ENCODE peak calls at places on chromosomes 7 and 10, in six cellular contexts. Z is neural progenitor cell, X is astrocyte of the spinal cord, S is ovary, Q is fibroblast of the aortic adventitia, B is GM12878. I is an unnamed sample.

GRCh38 chr10:86330778-86331763 is 35.5 kb downstream of the GRID1 start:
- DNase-seq in Z (no peak), X (no peak), S (no peak), Q (no peak), B (no peak), I (no peak)

GRCh38 chr10:119205926-119206602 is 1.3 kb upstream of the GRK5 start:
- DNase-seq in Z (peak; percentile 55), X (no peak), S (no peak), Q (no peak), B (no peak), I (peak; percentile 40)

GRCh38 chr10:100020883-100021248 is 11.1 kb upstream of the DNMBP start:
- DNase-seq in Z (no peak), X (no peak), S (no peak), Q (no peak), B (no peak), I (no peak)

GRCh38 chr10:125260260-125260659 is 99.9 kb upstream of the CTBP2 start:
- DNase-seq in Z (no peak), X (no peak), S (no peak), Q (no peak), B (no peak), I (no peak)

GRCh38 chr10:83542774-83543291 is 596.5 kb upstream of the GHITM start:
- DNase-seq in Z (peak; percentile 25), X (peak; percentile 43), S (no peak), Q (no peak), B (peak; percentile 92), I (no peak)

GRCh38 chr7:128275651-128276050 is 34.6 kb downstream of the LEP start:
- DNase-seq in Z (no peak), X (no peak), S (no peak), Q (no peak), B (no peak), I (no peak)

GRCh38 chr10:65751218-65751617 is 1174.6 kb upstream of the LRRTM3 start:
- DNase-seq in Z (no peak), X (no peak), S (no peak), Q (no peak), B (no peak), I (no peak)

GRCh38 chr7:147524726-147525245 is 1065.8 kb upstream of the C7orf33 start:
- DNase-seq in Z (no peak), X (no peak), S (no peak), Q (no peak), B (no peak), I (no peak)

GRCh38 chr7:50449881-50450690 is at the start of gene FIGNL1:
- DNase-seq in Z (peak; percentile 77), X (peak; percentile 87), S (peak; percentile 59), Q (peak; percentile 67), B (peak; percentile 59), I (peak; percentile 82)

GRCh38 chr7:5218564-5219360 is 28.7 kb downstream of the WIPI2 start:
- DNase-seq in Z (no peak), X (no peak), S (no peak), Q (no peak), B (peak; percentile 97), I (peak; percentile 52)

GRCh38 chr10:70378122-70378521 is 4.3 kb downstream of the LRRC20 start:
- DNase-seq in Z (no peak), X (peak; percentile 88), S (no peak), Q (peak; percentile 78), B (no peak), I (no peak)

GRCh38 chr10:49743464-49744075 is 18.6 kb downstream of the OGDHL start:
- DNase-seq in Z (no peak), X (no peak), S (no peak), Q (no peak), B (no peak), I (no peak)

GRCh38 chr7:77707504-77707992 is 11.3 kb downstream of the RSBN1L start:
- DNase-seq in Z (no peak), X (no peak), S (no peak), Q (no peak), B (no peak), I (no peak)

GRCh38 chr7:77699056-77699455 is 2.8 kb downstream of the RSBN1L start:
- DNase-seq in Z (peak; percentile 34), X (no peak), S (no peak), Q (no peak), B (peak; percentile 67), I (no peak)

GRCh38 chr7:77702451-77703219 is 6.4 kb downstream of the RSBN1L start:
- DNase-seq in Z (no peak), X (no peak), S (no peak), Q (no peak), B (no peak), I (no peak)

GRCh38 chr7:77698042-77698625 is 1.9 kb downstream of the RSBN1L start:
- DNase-seq in Z (no peak), X (no peak), S (no peak), Q (no peak), B (no peak), I (no peak)

GRCh38 chr7:77703220-77703472 is 6.9 kb downstream of the RSBN1L start:
- DNase-seq in Z (no peak), X (no peak), S (no peak), Q (no peak), B (no peak), I (no peak)
- TF ChIP-seq CTCF in Z (no peak), X (no peak), S (no peak), Q (no peak), B (no peak), I (no peak)

GRCh38 chr7:34497153-34497777 is 160.8 kb upstream of the NPSR1 start:
- DNase-seq in Z (peak; percentile 21), X (no peak), S (no peak), Q (no peak), B (no peak), I (no peak)
- TF ChIP-seq CTCF in Z (peak; percentile 62), X (peak; percentile 35), S (no peak), Q (peak; percentile 23), B (no peak), I (no peak)

GRCh38 chr10:6148251-6148691 is 54.5 kb upstream of the PFKFB3 start:
- DNase-seq in Z (no peak), X (no peak), S (no peak), Q (no peak), B (no peak), I (no peak)
- TF ChIP-seq CTCF in Z (no peak), X (no peak), S (no peak), Q (no peak), B (no peak), I (no peak)

GRCh38 chr10:11110499-11110898 is 92.8 kb downstream of the CELF2 start:
- DNase-seq in Z (peak; percentile 17), X (no peak), S (no peak), Q (no peak), B (no peak), I (no peak)

GRCh38 chr10:11115337-11115736 is 97.7 kb downstream of the CELF2 start:
- DNase-seq in Z (no peak), X (no peak), S (no peak), Q (no peak), B (no peak), I (no peak)

GRCh38 chr10:11114251-11114650 is 96.6 kb downstream of the CELF2 start:
- DNase-seq in Z (no peak), X (no peak), S (no peak), Q (no peak), B (no peak), I (no peak)

GRCh38 chr10:11112718-11113117 is 95.0 kb downstream of the CELF2 start:
- DNase-seq in Z (no peak), X (no peak), S (no peak), Q (no peak), B (no peak), I (no peak)

GRCh38 chr10:11113156-11113555 is 95.5 kb downstream of the CELF2 start:
- DNase-seq in Z (no peak), X (no peak), S (no peak), Q (no peak), B (peak; percentile 20), I (no peak)
- TF ChIP-seq CTCF in Z (peak; percentile 34), X (no peak), S (no peak), Q (no peak), B (peak; percentile 70), I (no peak)

GRCh38 chr10:111281516-111281915 is 204.7 kb downstream of the ADRA2A start:
- DNase-seq in Z (peak; percentile 54), X (no peak), S (no peak), Q (peak; percentile 7), B (no peak), I (no peak)
- TF ChIP-seq CTCF in Z (peak; percentile 60), X (no peak), S (no peak), Q (peak; percentile 19), B (peak; percentile 5), I (no peak)

DNA sequence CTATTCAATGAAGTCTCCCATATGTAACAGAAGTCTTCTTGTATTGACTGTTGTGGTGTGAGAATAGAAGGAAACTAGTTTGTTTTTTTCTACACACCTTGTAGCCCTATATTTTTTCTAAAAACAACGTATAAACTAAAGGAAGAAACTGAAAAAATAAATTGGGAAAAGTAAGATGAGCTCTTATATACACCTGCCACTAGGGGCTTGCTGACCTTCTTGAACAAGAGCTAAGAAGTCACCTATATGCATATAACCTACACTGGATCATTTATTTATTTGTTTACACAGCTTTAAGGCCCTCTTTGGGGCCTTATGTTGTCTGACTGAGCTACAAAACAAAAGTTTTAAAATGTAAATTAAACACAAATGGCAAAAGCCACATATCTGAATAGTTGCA is 383.0 kb downstream of the HPSE2 start:
- DNase-seq in Z (no peak), X (no peak), S (no peak), Q (no peak), B (no peak), I (no peak)
- TF ChIP-seq CTCF in Z (peak; percentile 50), X (no peak), S (no peak), Q (no peak), B (no peak), I (no peak)

GRCh38 chr7:97064020-97064419 is 39.4 kb upstream of the DLX5 start:
- DNase-seq in Z (no peak), X (no peak), S (no peak), Q (no peak), B (no peak), I (no peak)

GRCh38 chr7:97064972-97065587 is 40.4 kb upstream of the DLX5 start:
- DNase-seq in Z (peak; percentile 72), X (peak; percentile 48), S (no peak), Q (peak; percentile 72), B (no peak), I (no peak)
- TF ChIP-seq CTCF in Z (peak; percentile 83), X (peak; percentile 70), S (no peak), Q (peak; percentile 78), B (peak; percentile 57), I (no peak)